ENCODE peak calls at places on chromosomes 13 and 19, in four cellular contexts. One of them, this sample, is unnamed.

GRCh38 chr13:77925616-77926015 is 7.0 kb upstream of the EDNRB start:
- DNase-seq in SK-N-SH: no peak
- DNase-seq in K562: no peak
- DNase-seq in HepG2: no peak
- DNase-seq in this sample: no peak

GRCh38 chr13:39656325-39656677 is 839 bp downstream of the COG6 start:
- DNase-seq in SK-N-SH: no peak
- DNase-seq in K562: no peak
- DNase-seq in HepG2: no peak
- DNase-seq in this sample: no peak

GRCh38 chr19:13906525-13906904 is 514 bp downstream of the CC2D1A start:
- DNase-seq in SK-N-SH: peak; percentile 56
- DNase-seq in K562: no peak
- DNase-seq in HepG2: peak; percentile 58
- DNase-seq in this sample: no peak

GRCh38 chr19:2507109-2507508 is 31.2 kb downstream of the GADD45B start:
- DNase-seq in K562: no peak
- DNase-seq in SK-N-SH: no peak
- DNase-seq in HepG2: peak; percentile 92
- DNase-seq in this sample: peak; percentile 75

GRCh38 chr13:99577934-99578917 is 77.0 kb downstream of the TM9SF2 start:
- DNase-seq in SK-N-SH: no peak
- DNase-seq in HepG2: peak; percentile 47
- DNase-seq in K562: no peak
- DNase-seq in this sample: no peak

GRCh38 chr13:112740502-112741131 is 50.8 kb downstream of the ATP11A start:
- DNase-seq in HepG2: no peak
- DNase-seq in SK-N-SH: no peak
- DNase-seq in K562: peak; percentile 37
- DNase-seq in this sample: no peak

GRCh38 chr19:36013280-36014028 is 559 bp downstream of the ALKBH6 start:
- DNase-seq in HepG2: no peak
- DNase-seq in SK-N-SH: no peak
- DNase-seq in K562: peak; percentile 57
- DNase-seq in this sample: no peak

GRCh38 chr13:110546933-110547332 is 14.6 kb downstream of the RAB20 start:
- DNase-seq in K562: no peak
- DNase-seq in HepG2: peak; percentile 80
- DNase-seq in SK-N-SH: no peak
- DNase-seq in this sample: peak; percentile 84

GRCh38 chr13:113148940-113149503 is 9.4 kb upstream of the PROZ start:
- DNase-seq in HepG2: no peak
- DNase-seq in K562: no peak
- DNase-seq in SK-N-SH: no peak
- DNase-seq in this sample: no peak

GRCh38 chr13:71870036-71870435 is 3.0 kb upstream of the DACH1 start:
- DNase-seq in K562: no peak
- DNase-seq in HepG2: no peak
- DNase-seq in SK-N-SH: no peak
- DNase-seq in this sample: no peak

GRCh38 chr19:15423130-15423529 is 4.3 kb upstream of the AKAP8L start:
- DNase-seq in K562: no peak
- DNase-seq in HepG2: no peak
- DNase-seq in SK-N-SH: no peak
- DNase-seq in this sample: no peak

GRCh38 chr19:18543814-18544475 is 572 bp upstream of the FKBP8 start:
- DNase-seq in SK-N-SH: no peak
- DNase-seq in K562: peak; percentile 90
- DNase-seq in HepG2: peak; percentile 23
- DNase-seq in this sample: peak; percentile 76

GRCh38 chr19:14530005-14530348 is 583 bp downstream of the TECR start:
- DNase-seq in HepG2: no peak
- DNase-seq in K562: no peak
- DNase-seq in SK-N-SH: no peak
- DNase-seq in this sample: no peak

GRCh38 chr13:93925976-93926375 is 553.5 kb downstream of the DCT start:
- DNase-seq in HepG2: no peak
- DNase-seq in K562: no peak
- DNase-seq in SK-N-SH: no peak
- DNase-seq in this sample: no peak

GRCh38 chr13:50435011-50435410 is 408.5 kb downstream of the DLEU7 start:
- DNase-seq in K562: no peak
- DNase-seq in SK-N-SH: no peak
- DNase-seq in HepG2: no peak
- DNase-seq in this sample: no peak

GRCh38 chr13:21549633-21550032 is 54.3 kb downstream of the MICU2 start:
- DNase-seq in HepG2: no peak
- DNase-seq in K562: no peak
- DNase-seq in SK-N-SH: no peak
- DNase-seq in this sample: no peak

GRCh38 chr13:28819748-28820098 is 416 bp upstream of the MTUS2 start:
- DNase-seq in HepG2: peak; percentile 9
- DNase-seq in SK-N-SH: peak; percentile 85
- DNase-seq in K562: peak; percentile 76
- DNase-seq in this sample: no peak

GRCh38 chr13:22061371-22061805 is 390.5 kb downstream of the FGF9 start:
- DNase-seq in K562: no peak
- DNase-seq in SK-N-SH: no peak
- DNase-seq in HepG2: no peak
- DNase-seq in this sample: no peak

GRCh38 chr19:11131471-11131870 is 24.1 kb downstream of the SPC24 start:
- DNase-seq in SK-N-SH: peak; percentile 4
- DNase-seq in HepG2: no peak
- DNase-seq in K562: no peak
- DNase-seq in this sample: no peak

GRCh38 chr19:12034196-12034595 is 1.3 kb downstream of the ZNF433 start:
- DNase-seq in K562: no peak
- DNase-seq in SK-N-SH: no peak
- DNase-seq in HepG2: no peak
- DNase-seq in this sample: no peak

DNA sequence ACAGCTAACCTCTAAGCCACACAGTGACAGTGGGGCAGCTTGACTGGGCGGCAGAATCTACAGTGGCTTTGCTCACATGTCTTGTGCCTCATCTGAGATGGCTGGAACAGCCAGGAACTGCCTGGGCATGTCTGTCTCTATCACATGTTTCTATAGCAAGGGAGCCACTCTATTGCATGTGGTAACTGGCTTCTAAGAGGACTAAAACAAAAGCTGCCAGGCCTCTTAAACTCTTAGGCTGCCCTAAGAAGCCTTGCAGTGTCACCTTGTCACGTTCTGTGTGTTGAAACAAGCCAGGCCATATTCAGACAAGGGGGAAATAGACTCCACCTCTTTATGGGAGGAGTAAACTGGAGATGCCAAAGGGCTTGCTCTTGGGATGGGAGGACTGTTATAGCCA is 122.9 kb upstream of the MAB21L1 start:
- DNase-seq in SK-N-SH: no peak
- DNase-seq in HepG2: no peak
- DNase-seq in K562: no peak
- DNase-seq in this sample: no peak
- TF ChIP-seq ELF1 in SK-N-SH: no peak
- TF ChIP-seq ELF1 in HepG2: no peak
- TF ChIP-seq ELF1 in K562: no peak
- TF ChIP-seq ELF1 in this sample: no peak

DNA sequence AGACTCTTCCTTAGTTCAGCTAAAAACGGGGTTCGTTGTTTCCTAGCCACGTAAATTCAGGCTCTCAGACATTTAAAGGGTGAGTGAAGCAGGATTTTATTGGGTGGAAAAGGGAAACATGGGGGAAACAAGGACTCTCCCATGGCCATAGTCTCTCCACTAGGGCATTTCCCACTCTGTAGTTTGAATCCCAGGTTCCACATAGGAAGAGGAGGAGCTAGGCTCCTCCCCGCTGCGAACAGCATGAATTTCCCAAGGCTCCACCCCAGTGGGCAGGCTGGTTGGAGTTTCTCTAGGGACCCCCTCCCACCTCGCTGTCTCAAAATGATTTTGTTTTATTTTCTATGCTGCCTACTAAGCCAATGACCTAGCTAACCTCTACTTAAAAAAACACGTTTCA is 2170.8 kb upstream of the PCDH20 start:
- DNase-seq in SK-N-SH: no peak
- DNase-seq in K562: no peak
- DNase-seq in HepG2: no peak
- DNase-seq in this sample: no peak
- TF ChIP-seq ELF1 in SK-N-SH: no peak
- TF ChIP-seq ELF1 in K562: no peak
- TF ChIP-seq ELF1 in HepG2: no peak
- TF ChIP-seq ELF1 in this sample: no peak

DNA sequence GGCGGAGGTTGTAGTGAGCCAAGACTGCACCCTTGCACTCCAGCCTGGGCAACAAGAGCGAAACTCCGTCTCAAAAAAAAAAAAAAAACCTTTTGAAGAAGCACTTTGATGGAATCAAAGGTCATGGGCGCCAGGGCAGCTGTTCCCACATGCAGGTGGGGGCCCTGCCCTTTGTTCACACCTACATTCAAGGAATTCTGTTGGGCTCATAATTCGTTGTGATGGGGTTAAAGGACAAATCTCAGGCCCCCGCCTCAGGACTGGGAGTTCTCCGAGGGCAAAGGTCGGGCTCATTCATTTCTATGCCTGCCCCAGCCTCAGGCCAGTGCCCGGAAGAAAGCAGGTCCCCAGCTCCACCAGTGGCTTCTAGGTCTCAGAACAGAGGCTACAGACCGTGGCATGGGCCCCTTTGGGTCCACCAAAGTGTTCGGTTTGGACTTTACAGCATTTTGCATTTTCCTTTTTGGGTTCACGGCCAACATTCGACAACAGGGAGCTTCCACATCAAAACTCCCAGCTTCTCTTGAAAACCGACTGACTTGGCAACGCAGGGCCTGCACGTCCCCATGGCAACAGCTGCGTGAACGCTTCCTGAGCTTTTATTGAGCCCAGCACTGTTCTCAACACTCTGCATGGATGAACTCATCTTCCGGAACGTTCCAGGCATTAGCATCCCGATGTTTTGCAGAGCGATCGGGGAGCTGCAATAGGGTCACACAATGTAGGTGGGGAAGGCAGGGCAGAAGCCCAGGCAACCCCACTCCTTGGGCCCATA is 10.1 kb upstream of the GTF2F1 start:
- DNase-seq in SK-N-SH: no peak
- DNase-seq in HepG2: peak; percentile 58
- DNase-seq in K562: no peak
- DNase-seq in this sample: no peak
- TF ChIP-seq ELF1 in SK-N-SH: no peak
- TF ChIP-seq ELF1 in HepG2: no peak
- TF ChIP-seq ELF1 in K562: no peak
- TF ChIP-seq ELF1 in this sample: no peak

DNA sequence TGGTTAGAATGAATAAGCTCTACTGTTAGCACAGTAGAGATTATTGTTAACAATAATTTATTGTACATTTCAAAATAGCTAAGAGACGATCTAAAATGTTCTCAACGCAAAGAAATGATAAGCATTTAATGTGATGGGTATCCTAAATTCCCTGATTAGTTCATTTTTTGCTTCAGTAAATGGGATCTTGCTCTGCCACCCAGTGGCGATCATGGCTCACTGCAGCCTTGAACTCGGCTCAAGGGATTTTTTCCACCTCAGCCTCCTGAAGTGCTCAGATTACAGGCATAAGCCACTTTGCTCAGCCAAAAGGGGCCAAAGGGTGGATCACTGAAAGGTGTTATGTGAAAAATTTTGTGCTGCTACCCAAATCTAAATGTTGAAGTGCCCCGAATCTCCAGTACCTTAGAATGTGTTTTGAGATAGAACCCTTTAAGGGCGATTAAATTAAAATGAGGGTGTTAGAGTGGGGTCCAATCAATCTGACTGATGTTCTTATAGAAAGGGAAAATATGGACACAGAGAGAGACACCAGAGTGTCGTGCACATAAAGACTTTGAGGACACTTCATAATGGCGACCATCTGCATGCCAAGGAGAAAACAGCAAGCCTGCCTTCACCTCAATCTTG is 31.5 kb upstream of the ZNF766 start:
- DNase-seq in SK-N-SH: peak; percentile 44
- DNase-seq in HepG2: peak; percentile 52
- DNase-seq in K562: no peak
- DNase-seq in this sample: peak; percentile 44
- TF ChIP-seq ELF1 in SK-N-SH: no peak
- TF ChIP-seq ELF1 in HepG2: no peak
- TF ChIP-seq ELF1 in K562: no peak
- TF ChIP-seq ELF1 in this sample: no peak

GRCh38 chr13:52067237-52067636 is 42.7 kb downstream of the UTP14C start:
- DNase-seq in SK-N-SH: no peak
- DNase-seq in HepG2: peak; percentile 62
- DNase-seq in K562: no peak
- DNase-seq in this sample: peak; percentile 6
- TF ChIP-seq ELF1 in SK-N-SH: no peak
- TF ChIP-seq ELF1 in HepG2: no peak
- TF ChIP-seq ELF1 in K562: no peak
- TF ChIP-seq ELF1 in this sample: no peak

GRCh38 chr19:56403764-56404704 is at the start of gene ZNF583:
- DNase-seq in K562: peak; percentile 95
- DNase-seq in HepG2: peak; percentile 83
- DNase-seq in SK-N-SH: peak; percentile 98
- DNase-seq in this sample: no peak

GRCh38 chr19:56405062-56405461 is 930 bp downstream of the ZNF583 start:
- DNase-seq in K562: no peak
- DNase-seq in SK-N-SH: no peak
- DNase-seq in HepG2: no peak
- DNase-seq in this sample: no peak

GRCh38 chr19:56404705-56405056 is 549 bp downstream of the ZNF583 start:
- DNase-seq in HepG2: no peak
- DNase-seq in K562: no peak
- DNase-seq in SK-N-SH: no peak
- DNase-seq in this sample: no peak

GRCh38 chr19:56400485-56400884 is 3.6 kb upstream of the ZNF583 start:
- DNase-seq in K562: no peak
- DNase-seq in HepG2: no peak
- DNase-seq in SK-N-SH: no peak
- DNase-seq in this sample: no peak

GRCh38 chr19:56403261-56403660 is 871 bp upstream of the ZNF583 start:
- DNase-seq in SK-N-SH: no peak
- DNase-seq in HepG2: no peak
- DNase-seq in K562: no peak
- DNase-seq in this sample: no peak
- TF ChIP-seq ELF1 in SK-N-SH: no peak
- TF ChIP-seq ELF1 in HepG2: no peak
- TF ChIP-seq ELF1 in K562: no peak
- TF ChIP-seq ELF1 in this sample: no peak

GRCh38 chr13:27599845-27600553 is 20.3 kb downstream of the LNX2 start:
- DNase-seq in SK-N-SH: peak; percentile 17
- DNase-seq in HepG2: peak; percentile 67
- DNase-seq in K562: no peak
- DNase-seq in this sample: peak; percentile 34
- TF ChIP-seq ELF1 in SK-N-SH: no peak
- TF ChIP-seq ELF1 in HepG2: no peak
- TF ChIP-seq ELF1 in K562: no peak
- TF ChIP-seq ELF1 in this sample: no peak

DNA sequence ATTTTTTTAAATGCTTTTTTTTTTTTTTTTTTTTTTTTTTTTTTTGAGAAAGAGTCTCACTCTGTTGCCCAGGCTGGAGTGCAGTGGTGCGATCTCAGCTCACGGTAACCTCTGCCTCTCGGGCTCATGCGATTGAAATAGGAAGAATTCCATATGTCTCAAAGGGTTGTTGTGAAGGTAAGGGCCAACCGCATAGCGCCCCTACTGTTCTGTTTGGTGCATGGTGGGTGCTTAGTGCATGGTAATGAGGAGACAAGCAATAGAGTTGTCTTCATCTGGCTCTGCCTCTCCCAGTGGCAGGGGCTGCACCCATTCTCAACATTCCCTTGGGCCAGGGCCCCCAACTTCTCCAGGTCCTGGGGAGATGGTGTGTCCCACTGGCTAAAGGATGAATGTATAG is 68.7 kb downstream of the RASL11A start:
- DNase-seq in HepG2: peak; percentile 60
- DNase-seq in SK-N-SH: peak; percentile 61
- DNase-seq in K562: peak; percentile 42
- DNase-seq in this sample: peak; percentile 78
- TF ChIP-seq ELF1 in HepG2: no peak
- TF ChIP-seq ELF1 in SK-N-SH: no peak
- TF ChIP-seq ELF1 in K562: no peak
- TF ChIP-seq ELF1 in this sample: no peak

This sample was measured in HCT116.